ENCODE peak calls at places on chromosomes 6 and 20, in four cellular contexts. V, F, L and N are unnamed samples.

GRCh38 chr20:33964431-33964830 is 29.3 kb upstream of the RALY start:
- DNase-seq in V (no peak), F (no peak), L (no peak), N (peak; percentile 33)

GRCh38 chr6:89048985-89049384 is 31.6 kb upstream of the PNRC1 start:
- DNase-seq in V (peak; percentile 38), F (no peak), L (no peak), N (no peak)

GRCh38 chr6:31473780-31474725 is 23.9 kb upstream of the MICB start:
- DNase-seq in V (peak; percentile 42), F (no peak), L (no peak), N (no peak)

GRCh38 chr6:136544326-136544725 is 5.9 kb downstream of the MAP7 start:
- DNase-seq in V (no peak), F (no peak), L (no peak), N (no peak)

GRCh38 chr6:29790626-29791025 is 37.0 kb upstream of the HLA-G start:
- DNase-seq in V (no peak), F (no peak), L (no peak), N (no peak)

GRCh38 chr6:154459513-154459912 is 51.0 kb downstream of the CNKSR3 start:
- DNase-seq in V (no peak), F (no peak), L (no peak), N (no peak)

GRCh38 chr20:32495217-32495565 is 89.9 kb downstream of the NOL4L start:
- DNase-seq in V (no peak), F (no peak), L (no peak), N (no peak)

GRCh38 chr6:21033575-21034026 is 499.3 kb downstream of the CDKAL1 start:
- DNase-seq in V (peak; percentile 92), F (no peak), L (no peak), N (no peak)

GRCh38 chr6:125858427-125859320 is 67.9 kb downstream of the NCOA7 start:
- DNase-seq in V (peak; percentile 68), F (peak; percentile 5), L (peak; percentile 55), N (peak; percentile 51)

GRCh38 chr20:54335299-54335698 is 127.4 kb downstream of the PFDN4 start:
- DNase-seq in V (no peak), F (no peak), L (no peak), N (no peak)

GRCh38 chr6:118668761-118669411 is 17.5 kb upstream of the CEP85L start:
- DNase-seq in V (peak; percentile 68), F (no peak), L (no peak), N (peak; percentile 14)